ENCODE peak calls at places on chromosomes 13 and 19, in ten cellular contexts. M is lung, W is cardiac fibroblast, O is IMR-90, K is mucosa of descending colon, Z is endothelial cell of umbilical vein, B is astrocyte, X is GM23338, U is PC-9, R is BE2C. A is an unnamed sample.

GRCh38 chr19:7789447-7789846 is 26.4 kb downstream of the CLEC4M start:
- DNase-seq in M (no peak), X (peak), Z (no peak), B (no peak), W (no peak), O (no peak), U (peak), K (peak), R (no peak), A (no peak)

GRCh38 chr19:14054721-14055120 is 7.2 kb downstream of the PALM3 start:
- DNase-seq in K (no peak), B (no peak), W (no peak), X (no peak), M (no peak), U (no peak), O (no peak), R (no peak), Z (no peak), A (no peak)

GRCh38 chr13:107874456-107874855 is 340.9 kb downstream of the LIG4 start:
- DNase-seq in R (no peak), X (no peak), M (no peak), W (no peak), Z (no peak), O (no peak), K (no peak), B (no peak), U (no peak), A (no peak)

GRCh38 chr13:100454876-100455275 is 133.7 kb downstream of the GGACT start:
- DNase-seq in O (peak), W (peak), M (no peak), Z (peak), K (no peak), R (no peak), X (no peak), U (peak), B (peak), A (no peak)

GRCh38 chr13:30934381-30934780 is 1.9 kb downstream of the TEX26 start:
- DNase-seq in B (no peak), U (no peak), O (peak), W (no peak), Z (no peak), R (no peak), K (no peak), X (peak), M (no peak), A (no peak)

GRCh38 chr19:29952127-29952526 is 10.1 kb downstream of the URI1 start:
- DNase-seq in U (no peak), Z (peak), M (no peak), R (no peak), B (no peak), W (peak), O (no peak), X (no peak), K (no peak), A (no peak)

GRCh38 chr13:96822900-96823299 is 171.4 kb downstream of the OXGR1 start:
- DNase-seq in R (peak), B (no peak), O (no peak), X (peak), M (no peak), W (no peak), Z (peak), U (no peak), K (peak), A (no peak)

GRCh38 chr13:43475135-43475534 is 311.6 kb downstream of the ENOX1 start:
- DNase-seq in X (no peak), O (no peak), Z (no peak), K (no peak), U (no peak), W (peak), M (no peak), R (no peak), B (no peak), A (no peak)

GRCh38 chr19:56976995-56977906 is 136.7 kb upstream of the PEG3 start:
- DNase-seq in K (no peak), R (no peak), U (no peak), B (no peak), O (no peak), W (no peak), M (no peak), Z (no peak), X (no peak), A (no peak)

GRCh38 chr13:109256866-109257760 is 529.3 kb downstream of the IRS2 start:
- DNase-seq in W (peak), R (no peak), X (peak), M (peak), K (no peak), Z (peak), B (peak), O (peak), U (peak), A (no peak)

GRCh38 chr13:20186771-20187170 is 6.0 kb downstream of the GJB2 start:
- DNase-seq in W (no peak), R (no peak), B (no peak), X (no peak), M (no peak), U (no peak), O (no peak), K (no peak), Z (no peak), A (no peak)

GRCh38 chr13:20191902-20192469 is 752 bp downstream of the GJB2 start:
- DNase-seq in M (no peak), R (no peak), W (peak), B (no peak), Z (no peak), O (no peak), K (peak), X (peak), U (peak), A (no peak)

GRCh38 chr13:20190481-20191310 is 2.0 kb downstream of the GJB2 start:
- DNase-seq in U (no peak), O (peak), Z (no peak), M (no peak), X (no peak), R (no peak), B (peak), W (peak), K (no peak), A (no peak)

GRCh38 chr13:20191311-20191901 is 1.3 kb downstream of the GJB2 start:
- DNase-seq in Z (no peak), W (no peak), K (peak), X (peak), B (no peak), U (peak), R (no peak), O (no peak), M (no peak), A (no peak)

DNA sequence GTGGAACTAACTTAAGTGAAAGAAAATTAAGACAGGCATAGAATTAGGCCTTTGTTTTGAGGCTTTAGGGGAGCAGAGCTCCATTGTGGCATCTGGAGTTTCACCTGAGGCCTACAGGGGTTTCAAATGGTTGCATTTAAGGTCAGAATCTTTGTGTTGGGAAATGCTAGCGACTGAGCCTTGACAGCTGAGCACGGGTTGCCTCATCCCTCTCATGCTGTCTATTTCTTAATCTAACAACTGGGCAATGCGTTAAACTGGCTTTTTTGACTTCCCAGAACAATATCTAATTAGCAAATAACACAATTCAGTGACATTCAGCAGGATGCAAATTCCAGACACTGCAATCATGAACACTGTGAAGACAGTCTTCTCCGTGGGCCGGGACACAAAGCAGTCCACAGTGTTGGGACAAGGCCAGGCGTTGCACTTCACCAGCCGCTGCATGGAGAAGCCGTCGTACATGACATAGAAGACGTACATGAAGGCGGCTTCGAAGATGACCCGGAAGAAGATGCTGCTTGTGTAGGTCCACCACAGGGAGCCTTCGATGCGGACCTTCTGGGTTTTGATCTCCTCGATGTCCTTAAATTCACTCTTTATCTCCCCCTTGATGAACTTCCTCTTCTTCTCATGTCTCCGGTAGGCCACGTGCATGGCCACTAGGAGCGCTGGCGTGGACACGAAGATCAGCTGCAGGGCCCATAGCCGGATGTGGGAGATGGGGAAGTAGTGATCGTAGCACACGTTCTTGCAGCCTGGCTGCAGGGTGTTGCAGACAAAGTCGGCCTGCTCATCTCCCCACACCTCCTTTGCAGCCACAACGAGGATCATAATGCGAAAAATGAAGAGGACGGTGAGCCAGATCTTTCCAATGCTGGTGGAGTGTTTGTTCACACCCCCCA is 3.8 kb downstream of the GJB2 start:
- DNase-seq in W (no peak), M (no peak), R (peak), Z (no peak), B (no peak), K (peak), U (no peak), X (peak), O (no peak), A (no peak)
- TF ChIP-seq CTCF in W (no peak), M (no peak), R (peak), Z (peak), B (no peak), K (no peak), U (no peak), X (peak), O (peak), A (peak)

GRCh38 chr19:9435279-9436268 is at the start of gene ZNF266:
- DNase-seq in X (peak), U (peak), R (peak), K (peak), O (peak), B (peak), Z (peak), W (peak), M (peak), A (peak)
- H3K4me3 ChIP-seq in X (peak), U (peak), R (peak), K (peak), O (peak), B (peak), Z (peak), W (peak), M (peak), A (peak)

GRCh38 chr19:35154535-35155406 is at the start of gene FXYD5:
- DNase-seq in M (peak), U (peak), W (peak), X (peak), O (peak), R (no peak), K (peak), B (peak), Z (peak), A (no peak)
- TF ChIP-seq CTCF in M (no peak), U (no peak), W (peak), X (no peak), O (no peak), R (no peak), K (no peak), B (no peak), Z (no peak), A (no peak)

DNA sequence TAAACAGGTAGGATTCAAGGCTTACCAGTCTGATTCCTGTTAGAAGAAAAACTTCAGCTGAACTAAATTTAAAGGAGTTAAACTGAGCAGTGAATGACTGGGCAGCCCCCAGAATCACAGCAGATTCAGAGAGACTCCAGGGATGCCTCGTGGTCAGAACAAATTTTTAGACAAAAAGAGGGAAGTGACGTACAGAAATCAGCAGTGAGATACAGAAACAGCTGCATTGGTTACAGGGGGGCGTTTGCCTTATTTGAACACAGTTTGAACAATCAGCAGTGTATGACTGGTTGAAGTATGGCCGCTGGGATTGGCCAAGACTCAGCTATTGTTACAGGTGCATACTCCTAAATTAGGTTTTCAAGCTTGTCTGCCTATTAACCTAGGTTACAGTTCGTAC is 2.1 kb upstream of the SPRYD7 start:
- DNase-seq in X (no peak), W (no peak), U (no peak), O (no peak), Z (no peak), M (no peak), R (no peak), B (no peak), K (no peak), A (no peak)
- H3K4me3 ChIP-seq in X (no peak), W (no peak), U (no peak), O (no peak), Z (no peak), M (no peak), R (no peak), B (no peak), K (no peak), A (no peak)

DNA sequence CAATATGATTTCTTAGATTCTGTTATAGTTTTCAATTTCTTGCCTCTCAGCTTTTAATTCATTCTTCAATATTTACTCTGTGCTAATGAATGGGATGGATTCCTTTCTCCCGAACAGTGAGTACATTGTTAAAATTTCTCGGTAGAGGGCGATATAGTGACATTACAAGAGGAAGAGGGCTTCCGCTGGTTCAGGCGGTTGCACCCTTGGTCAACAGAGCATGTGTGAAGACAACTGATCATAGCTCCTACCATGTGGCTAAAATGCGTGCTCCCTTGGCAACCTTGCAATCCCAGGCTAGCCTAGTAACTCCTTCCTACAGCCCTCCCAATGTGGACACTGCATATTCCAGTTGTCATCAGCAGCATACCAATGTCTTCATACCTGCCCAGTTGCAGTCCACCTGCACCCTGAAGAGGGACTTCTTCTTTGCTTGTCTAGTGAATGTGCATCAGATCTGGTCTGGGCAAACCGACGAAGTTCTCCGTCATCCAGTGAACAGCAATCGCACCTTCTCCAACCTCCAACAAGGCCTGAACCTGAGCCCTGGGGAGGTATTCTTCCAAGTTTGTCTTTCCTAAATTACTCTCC is 653.0 kb upstream of the GPC6 start:
- DNase-seq in M (no peak), U (no peak), Z (no peak), R (peak), X (peak), O (peak), B (peak), K (no peak), W (peak), A (no peak)
- TF ChIP-seq CTCF in M (no peak), U (peak), Z (no peak), R (peak), X (peak), O (peak), B (peak), K (no peak), W (no peak), A (no peak)